ENCODE peak calls at places on chromosomes 4 and X, in seven cellular contexts. E is sigmoid colon, S is choroid plexus epithelial cell, L is foreskin fibroblast, J is bronchial epithelial cell, U is OCI-LY7, A is A549. Z is an unnamed sample.

GRCh38 chrX:44310227-44310626 is 33.2 kb downstream of the EFHC2 start:
- DNase-seq in E (no peak), S (no peak), L (no peak), J (no peak), U (no peak), A (no peak), Z (no peak)

GRCh38 chr4:77454858-77455257 is 150.8 kb upstream of the CXCL13 start:
- DNase-seq in E (no peak), S (peak), L (no peak), J (peak), U (no peak), A (no peak), Z (no peak)

GRCh38 chr4:185256444-185256843 is 47.0 kb downstream of the SNX25 start:
- DNase-seq in E (no peak), S (peak), L (peak), J (peak), U (no peak), A (peak), Z (no peak)

GRCh38 chr4:7206856-7207567 is 14.7 kb downstream of the SORCS2 start:
- DNase-seq in E (peak), S (peak), L (peak), J (peak), U (no peak), A (peak), Z (peak)

GRCh38 chr4:89023140-89023539 is 33.8 kb downstream of the FAM13A start:
- DNase-seq in E (no peak), S (no peak), L (no peak), J (no peak), U (no peak), A (no peak), Z (no peak)

GRCh38 chr4:181225616-181226261 is 1017.5 kb upstream of the TENM3 start:
- DNase-seq in E (no peak), S (no peak), L (no peak), J (no peak), U (no peak), A (no peak), Z (no peak)

GRCh38 chrX:39633293-39633692 is 464.5 kb downstream of the BCOR start:
- DNase-seq in E (no peak), S (peak), L (no peak), J (no peak), U (no peak), A (no peak), Z (no peak)

GRCh38 chrX:53479295-53479694 is 45.1 kb upstream of the HSD17B10 start:
- DNase-seq in E (no peak), S (no peak), L (no peak), J (peak), U (no peak), A (peak), Z (no peak)

GRCh38 chrX:100973411-100973810 is 3.9 kb downstream of the ARL13A start:
- DNase-seq in E (no peak), S (peak), L (peak), J (peak), U (no peak), A (peak), Z (no peak)

GRCh38 chr4:101178731-101179130 is 168.6 kb downstream of the PPP3CA start:
- DNase-seq in E (no peak), S (peak), L (peak), J (no peak), U (no peak), A (no peak), Z (no peak)

DNA sequence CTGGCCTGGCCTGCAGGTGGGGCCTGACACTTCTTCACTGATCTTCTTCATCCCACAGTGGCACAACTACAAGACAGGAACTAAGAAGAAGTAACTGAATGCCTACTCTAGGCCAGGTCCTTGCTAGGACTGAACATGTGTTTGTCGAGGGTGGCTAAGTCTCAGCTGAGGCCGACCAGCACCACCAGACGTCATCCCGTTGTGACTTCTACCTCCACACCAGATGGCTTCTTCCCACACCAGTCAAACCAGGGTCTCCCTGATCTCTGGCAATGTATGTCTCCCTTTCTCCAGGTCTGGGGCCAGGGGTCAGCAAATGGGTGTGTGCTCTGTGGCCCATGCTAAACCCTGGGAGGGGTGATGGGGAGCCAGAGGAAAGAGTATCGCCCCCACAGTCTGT is 40.2 kb downstream of the PJA1 start:
- DNase-seq in E (no peak), S (no peak), L (no peak), J (no peak), U (no peak), A (no peak), Z (no peak)
- TF ChIP-seq CTCF in E (no peak), S (no peak), L (no peak), J (no peak), U (no peak), A (no peak), Z (no peak)

GRCh38 chr4:126046081-126046614 is 731.4 kb downstream of the FAT4 start:
- DNase-seq in E (no peak), S (no peak), L (no peak), J (no peak), U (no peak), A (no peak), Z (no peak)

GRCh38 chr4:126047114-126047513 is 732.4 kb downstream of the FAT4 start:
- DNase-seq in E (no peak), S (no peak), L (no peak), J (no peak), U (no peak), A (no peak), Z (no peak)

GRCh38 chr4:126057371-126057770 is 742.6 kb downstream of the FAT4 start:
- DNase-seq in E (no peak), S (no peak), L (no peak), J (peak), U (no peak), A (no peak), Z (no peak)

GRCh38 chr4:126051709-126052424 is 737.1 kb downstream of the FAT4 start:
- DNase-seq in E (no peak), S (peak), L (peak), J (peak), U (no peak), A (no peak), Z (peak)
- TF ChIP-seq CTCF in E (no peak), S (peak), L (peak), J (peak), U (no peak), A (no peak), Z (peak)

GRCh38 chrX:45515262-45516215 is 314.9 kb upstream of the DIPK2B start:
- DNase-seq in E (peak), S (peak), L (peak), J (peak), U (no peak), A (peak), Z (peak)
- TF ChIP-seq CTCF in E (peak), S (peak), L (peak), J (peak), U (peak), A (peak), Z (peak)

GRCh38 chrX:114626323-114626722 is 42.4 kb downstream of the HTR2C start:
- DNase-seq in E (no peak), S (peak), L (no peak), J (peak), U (no peak), A (peak), Z (no peak)
- TF ChIP-seq CTCF in E (no peak), S (peak), L (peak), J (peak), U (peak), A (peak), Z (peak)